ENCODE peak calls at places on chromosomes 13 and 19, in six cellular contexts. E, G, C, P, V and H are unnamed samples.

GRCh38 chr13:42484396-42484795 is 89.6 kb upstream of the TNFSF11 start:
- DNase-seq in E (no peak), G (peak; percentile 52), C (peak; percentile 18), P (no peak), V (no peak), H (peak; percentile 18)

GRCh38 chr13:38045278-38046048 is 175.9 kb upstream of the TRPC4 start:
- DNase-seq in E (peak; percentile 47), G (peak; percentile 29), C (peak; percentile 71), P (no peak), V (no peak), H (peak; percentile 51)

GRCh38 chr19:55256562-55257460 is 2.0 kb downstream of the PPP6R1 start:
- DNase-seq in E (no peak), G (peak; percentile 10), C (peak; percentile 6), P (no peak), V (no peak), H (no peak)

GRCh38 chr13:52738719-52739467 is 727 bp downstream of the CNMD start:
- DNase-seq in E (no peak), G (no peak), C (no peak), P (peak; percentile 67), V (no peak), H (peak; percentile 3)

GRCh38 chr13:97658556-97658955 is 224.6 kb downstream of the RAP2A start:
- DNase-seq in E (no peak), G (no peak), C (peak; percentile 23), P (no peak), V (no peak), H (no peak)

GRCh38 chr13:25319781-25320180 is 18.4 kb downstream of the NUP58 start:
- DNase-seq in E (no peak), G (no peak), C (peak; percentile 10), P (no peak), V (no peak), H (peak; percentile 75)

GRCh38 chr13:37618554-37618953 is 20.0 kb upstream of the POSTN start:
- DNase-seq in E (no peak), G (peak; percentile 89), C (peak; percentile 84), P (no peak), V (no peak), H (peak; percentile 76)

GRCh38 chr13:19587635-19588300 is 26.4 kb upstream of the TPTE2 start:
- DNase-seq in E (peak; percentile 66), G (peak; percentile 52), C (peak; percentile 57), P (no peak), V (no peak), H (peak; percentile 69)

GRCh38 chr19:15248648-15249559 is 16.7 kb upstream of the EPHX3 start:
- DNase-seq in E (peak; percentile 30), G (peak; percentile 91), C (peak; percentile 91), P (no peak), V (peak; percentile 94), H (peak; percentile 90)

GRCh38 chr19:58354478-58355030 is 1.3 kb upstream of the A1BG start:
- DNase-seq in E (no peak), G (no peak), C (no peak), P (no peak), V (no peak), H (no peak)

GRCh38 chr13:28741080-28741479 is 22.3 kb upstream of the SLC46A3 start:
- DNase-seq in E (no peak), G (no peak), C (no peak), P (no peak), V (no peak), H (peak; percentile 25)

GRCh38 chr13:37870895-37871550 is 1.5 kb upstream of the TRPC4 start:
- DNase-seq in E (no peak), G (peak; percentile 69), C (peak; percentile 77), P (no peak), V (no peak), H (peak; percentile 76)

GRCh38 chr13:77325371-77325941 is 1.4 kb downstream of the MYCBP2 start:
- DNase-seq in E (no peak), G (peak; percentile 25), C (no peak), P (no peak), V (no peak), H (peak; percentile 30)

GRCh38 chr19:12913871-12914690 is 5.0 kb downstream of the SYCE2 start:
- DNase-seq in E (no peak), G (no peak), C (peak; percentile 62), P (no peak), V (peak; percentile 29), H (no peak)

GRCh38 chr13:43573361-43573740 is 213.4 kb downstream of the ENOX1 start:
- DNase-seq in E (peak; percentile 58), G (no peak), C (peak; percentile 48), P (no peak), V (no peak), H (no peak)

GRCh38 chr19:41193420-41194156 is 569 bp downstream of the CYP2S1 start:
- DNase-seq in E (no peak), G (no peak), C (no peak), P (no peak), V (no peak), H (no peak)

DNA sequence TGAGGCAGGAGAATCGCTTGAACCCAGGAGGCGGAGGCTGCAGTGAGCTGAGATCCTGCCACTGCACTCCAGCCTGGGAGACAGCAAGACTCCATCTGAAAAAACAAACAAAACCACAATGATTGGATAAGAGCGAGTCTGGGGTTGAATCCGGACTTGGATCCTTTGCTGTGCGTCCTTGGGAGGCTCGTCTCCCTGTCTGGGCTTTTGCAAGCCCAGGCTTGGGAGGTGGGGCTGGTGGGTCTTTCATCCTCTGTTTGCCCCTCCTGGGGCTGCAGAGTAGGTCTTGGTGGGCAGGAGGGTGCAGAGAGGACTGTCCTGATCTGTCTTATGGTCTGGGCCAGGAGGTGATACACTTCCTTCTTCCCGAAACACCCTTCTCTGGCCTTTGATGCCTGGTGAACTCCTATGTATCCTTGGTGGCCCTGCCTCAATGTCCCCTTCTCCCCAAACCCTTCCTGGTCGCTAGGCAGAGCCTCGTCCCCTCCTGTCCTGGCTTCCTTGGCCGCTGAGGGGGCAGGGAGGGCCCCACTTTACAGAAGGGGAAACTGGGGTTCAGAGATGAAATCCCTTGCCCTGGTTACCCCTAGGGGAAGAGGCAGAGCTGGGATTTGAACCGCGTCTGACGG is 16.8 kb downstream of the PALM start:
- DNase-seq in E (no peak), G (no peak), C (no peak), P (no peak), V (no peak), H (no peak)
- H3K4me3 ChIP-seq in E (no peak overlapping the region), G (no peak overlapping the region), C (no peak overlapping the region), P (no peak overlapping the region), V (no peak overlapping the region), H (no peak overlapping the region)

DNA sequence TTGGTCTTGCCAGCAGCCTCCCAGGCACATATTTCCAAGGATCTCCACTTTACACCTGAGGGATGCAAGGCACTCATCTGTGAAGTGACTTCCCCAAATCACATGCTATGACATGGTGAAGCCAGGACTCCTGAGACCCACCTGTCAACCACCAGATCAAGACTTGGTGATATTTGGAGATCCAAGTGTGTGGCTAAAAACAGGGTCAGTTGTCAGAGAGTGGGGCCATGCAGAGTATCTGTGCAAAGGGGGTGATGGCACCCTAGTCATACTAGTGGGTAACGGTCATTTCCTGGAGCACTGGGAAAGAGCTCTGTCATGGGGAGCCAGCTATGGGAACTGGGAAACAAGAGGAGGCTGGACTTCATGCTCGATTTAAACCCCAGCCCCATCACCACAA is 218.4 kb upstream of the IRS2 start:
- DNase-seq in E (no peak), G (no peak), C (no peak), P (no peak), V (no peak), H (no peak)
- TF ChIP-seq CTCF in E (no peak), G (no peak), C (no peak), P (no peak), V (no peak), H (no peak)

GRCh38 chr19:49920624-49921363 is 8.2 kb upstream of the ATF5 start:
- DNase-seq in E (no peak), G (no peak), C (no peak), P (no peak), V (no peak), H (no peak)
- H3K4me3 ChIP-seq in E (no peak overlapping the region), G (no peak overlapping the region), C (no peak overlapping the region), P (no peak overlapping the region), V (no peak overlapping the region), H (no peak overlapping the region)

DNA sequence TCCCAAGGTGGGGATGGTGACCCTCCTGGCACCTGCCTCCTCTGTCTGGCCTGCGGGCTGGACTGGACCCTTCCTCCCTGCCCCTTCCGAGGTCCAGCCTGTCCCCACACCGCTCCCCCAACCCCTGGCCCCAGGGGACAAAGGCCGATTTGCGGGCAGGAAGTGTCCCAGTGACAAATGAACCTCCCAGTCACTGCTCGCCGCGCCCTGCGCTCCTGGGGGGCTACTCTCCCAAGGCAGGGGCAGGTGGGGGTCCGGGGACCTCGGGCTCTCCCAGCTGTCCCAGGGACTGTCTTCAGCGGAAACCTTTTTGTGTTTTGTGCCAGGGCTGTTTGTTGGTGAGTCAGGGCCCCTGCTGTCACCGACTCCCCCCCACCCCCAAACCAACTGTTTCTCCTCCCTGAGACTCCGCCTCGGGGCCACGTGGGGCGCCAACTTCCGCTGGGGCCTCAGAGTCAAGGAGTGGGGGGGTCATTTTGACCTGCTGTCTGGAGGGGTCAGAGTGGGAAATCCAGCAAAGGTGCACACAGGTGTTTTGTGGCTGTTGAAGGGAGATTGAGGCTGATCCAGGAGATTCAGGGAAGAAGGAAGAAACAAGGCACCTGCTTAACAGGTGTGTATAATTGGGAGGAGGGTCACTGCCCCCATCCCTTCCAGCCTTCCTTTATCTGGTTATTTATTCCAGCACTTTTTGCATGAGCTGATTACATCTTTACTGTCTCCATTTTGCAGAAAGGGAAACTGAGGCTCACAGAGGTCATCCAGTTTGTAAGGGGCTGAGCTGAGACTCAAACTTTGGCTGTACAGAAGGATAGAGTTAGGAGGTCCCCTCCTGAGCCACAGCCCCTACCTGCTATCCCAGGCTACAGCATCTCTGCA is 831 bp downstream of the PGPEP1 start:
- DNase-seq in E (peak; percentile 58), G (peak; percentile 23), C (peak; percentile 34), P (peak; percentile 82), V (peak; percentile 52), H (peak; percentile 28)
- TF ChIP-seq CTCF in E (peak; percentile 16), G (no peak), C (no peak), P (peak; percentile 16), V (no peak), H (no peak)